ENCODE peak calls at places on chromosomes 11 and 22, in four cellular contexts. Z is GM12865, J is epithelial cell of esophagus, Q is neural crest cell. M is an unnamed sample.

GRCh38 chr22:30968015-30968923 is at the start of gene MORC2:
- DNase-seq in Z (peak; percentile 77), J (no peak), Q (no peak), M (no peak)

GRCh38 chr11:36452987-36453386 is 57.1 kb downstream of the TRAF6 start:
- DNase-seq in Z (no peak), J (no peak), Q (no peak), M (no peak)

GRCh38 chr11:43578346-43579170 is 102.0 kb upstream of the HSD17B12 start:
- DNase-seq in Z (no peak), J (peak; percentile 77), Q (no peak), M (no peak)

GRCh38 chr11:3056296-3057068 is 741 bp downstream of the CARS1 start:
- DNase-seq in Z (peak; percentile 30), J (no peak), Q (no peak), M (no peak)

GRCh38 chr22:49199224-49199623 is 628.4 kb downstream of the BRD1 start:
- DNase-seq in Z (no peak), J (no peak), Q (no peak), M (no peak)

GRCh38 chr11:32172771-32173170 is 81.9 kb downstream of the RCN1 start:
- DNase-seq in Z (no peak), J (peak; percentile 24), Q (no peak), M (no peak)

GRCh38 chr11:64868904-64869570 is 9.4 kb downstream of the EHD1 start:
- DNase-seq in Z (peak; percentile 74), J (peak; percentile 91), Q (no peak), M (no peak)

GRCh38 chr22:20810645-20811044 is 36.7 kb downstream of the SERPIND1 start:
- DNase-seq in Z (no peak), J (no peak), Q (no peak), M (no peak)

GRCh38 chr22:47918936-47919505 is 1156.6 kb downstream of the TBC1D22A start:
- DNase-seq in Z (no peak), J (no peak), Q (no peak), M (no peak)

GRCh38 chr22:31490496-31490925 is 869 bp upstream of the EIF4ENIF1 start:
- DNase-seq in Z (peak; percentile 97), J (peak; percentile 66), Q (peak; percentile 1), M (peak; percentile 93)

GRCh38 chr11:36157151-36157519 is 132.1 kb downstream of the COMMD9 start:
- DNase-seq in Z (no peak), J (no peak), Q (no peak), M (no peak)

GRCh38 chr11:113730887-113731726 is 25.0 kb upstream of the TMPRSS5 start:
- DNase-seq in Z (peak; percentile 21), J (peak; percentile 70), Q (peak; percentile 19), M (no peak)

GRCh38 chr11:69297225-69297925 is 3.4 kb downstream of the MYEOV start:
- DNase-seq in Z (peak; percentile 97), J (peak; percentile 96), Q (peak; percentile 51), M (peak; percentile 97)

GRCh38 chr11:119011476-119011875 is 6.7 kb downstream of the RPS25 start:
- DNase-seq in Z (no peak), J (no peak), Q (no peak), M (no peak)

GRCh38 chr22:37544955-37545702 is 15.2 kb upstream of the CDC42EP1 start:
- DNase-seq in Z (peak; percentile 46), J (peak; percentile 90), Q (peak; percentile 65), M (peak; percentile 76)

GRCh38 chr22:47495102-47495501 is 732.7 kb downstream of the TBC1D22A start:
- DNase-seq in Z (no peak), J (no peak), Q (no peak), M (no peak)

GRCh38 chr11:6258571-6258998 is 1.1 kb upstream of the CCKBR start:
- DNase-seq in Z (no peak), J (no peak), Q (no peak), M (no peak)

GRCh38 chr11:111283945-111284481 is 14.3 kb upstream of the POU2AF3 start:
- DNase-seq in Z (no peak), J (no peak), Q (no peak), M (no peak)

GRCh38 chr11:43515090-43515489 is 156.4 kb downstream of the TTC17 start:
- DNase-seq in Z (peak; percentile 16), J (no peak), Q (peak; percentile 25), M (no peak)

GRCh38 chr22:47251911-47252310 is 489.5 kb downstream of the TBC1D22A start:
- DNase-seq in Z (no peak), J (no peak), Q (no peak), M (no peak)

GRCh38 chr11:102050927-102051575 is 3.8 kb downstream of the CFAP300 start:
- DNase-seq in Z (no peak), J (no peak), Q (no peak), M (no peak)

GRCh38 chr11:235998-236773 is at the start of gene SIRT3:
- DNase-seq in Z (peak; percentile 94), J (peak; percentile 89), Q (peak; percentile 64), M (peak; percentile 87)

GRCh38 chr11:130155106-130155505 is 4.5 kb upstream of the ST14 start:
- DNase-seq in Z (no peak), J (no peak), Q (no peak), M (no peak)

GRCh38 chr11:123580557-123581275 is 73.7 kb downstream of the SCN3B start:
- DNase-seq in Z (peak; percentile 77), J (peak; percentile 80), Q (peak; percentile 61), M (peak; percentile 58)

GRCh38 chr11:121489823-121490222 is 37.1 kb upstream of the SORL1-AS1 start:
- DNase-seq in Z (no peak), J (peak; percentile 73), Q (no peak), M (no peak)

GRCh38 chr11:131875611-131876010 is 505.2 kb downstream of the NTM start:
- DNase-seq in Z (no peak), J (no peak), Q (no peak), M (no peak)

GRCh38 chr11:77506857-77507256 is 33.0 kb upstream of the PAK1 start:
- DNase-seq in Z (no peak), J (peak; percentile 85), Q (no peak), M (no peak)

GRCh38 chr11:42526366-42526765 is 785.4 kb upstream of the API5 start:
- DNase-seq in Z (no peak), J (no peak), Q (no peak), M (no peak)

GRCh38 chr11:10390375-10390774 is 64.7 kb upstream of the AMPD3 start:
- DNase-seq in Z (no peak), J (no peak), Q (no peak), M (no peak)

GRCh38 chr11:81071641-81072040 is 1630.8 kb upstream of the TENM4 start:
- DNase-seq in Z (no peak), J (peak; percentile 81), Q (no peak), M (no peak)

GRCh38 chr11:66934971-66935779 is 23.0 kb downstream of the PC start:
- DNase-seq in Z (no peak), J (peak; percentile 9), Q (no peak), M (no peak)

GRCh38 chr11:69999721-70000120 is 78.4 kb upstream of the ANO1 start:
- DNase-seq in Z (no peak), J (peak; percentile 35), Q (no peak), M (no peak)

GRCh38 chr22:43853328-43853931 is 8.9 kb downstream of the SULT4A1 start:
- DNase-seq in Z (no peak), J (no peak), Q (no peak), M (peak; percentile 29)

GRCh38 chr11:11843233-11843632 is 1.5 kb downstream of the USP47 start:
- DNase-seq in Z (peak; percentile 36), J (peak; percentile 96), Q (no peak), M (no peak)

GRCh38 chr11:48019230-48019584 is 38.8 kb downstream of the PTPRJ start:
- DNase-seq in Z (no peak), J (no peak), Q (no peak), M (no peak)

GRCh38 chr11:118911880-118912741 is 13.6 kb downstream of the BCL9L start:
- DNase-seq in Z (peak; percentile 49), J (peak; percentile 100), Q (no peak), M (peak; percentile 83)

DNA sequence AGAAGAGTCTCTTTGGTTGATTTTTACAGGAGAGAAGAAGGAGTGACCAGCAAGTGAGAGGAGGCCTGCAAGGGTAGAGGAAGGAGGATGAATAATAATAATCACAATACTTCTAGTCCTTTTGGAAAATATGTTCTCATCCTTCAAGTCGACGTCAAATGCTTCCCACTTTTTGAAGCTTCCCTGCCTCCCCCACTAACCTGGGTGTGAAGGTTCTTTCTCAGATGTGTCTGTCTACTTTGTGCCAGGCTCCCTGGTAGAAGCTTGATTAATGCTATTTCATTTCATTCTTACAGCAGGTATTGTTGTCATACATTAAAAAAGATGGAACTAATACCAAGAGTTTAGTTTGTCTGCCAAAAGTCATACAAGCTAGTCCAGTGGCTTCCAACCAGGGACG is 17.1 kb downstream of the TENM4 start:
- DNase-seq in Z (no peak), J (no peak), Q (no peak), M (no peak)
- TF ChIP-seq CTCF in Z (no peak), J (no peak), Q (no peak), M (no peak)

GRCh38 chr11:59755701-59756495 is 722 bp downstream of the STX3 start:
- DNase-seq in Z (no peak), J (peak; percentile 83), Q (peak; percentile 26), M (peak; percentile 86)
- TF ChIP-seq CTCF in Z (no peak), J (no peak), Q (no peak), M (no peak)

GRCh38 chr22:24230911-24231656 is 13.8 kb downstream of the GGT5 start:
- DNase-seq in Z (peak; percentile 52), J (no peak), Q (peak; percentile 52), M (peak; percentile 60)
- TF ChIP-seq CTCF in Z (peak; percentile 63), J (peak; percentile 28), Q (peak; percentile 53), M (peak; percentile 84)

GRCh38 chr11:20093775-20094174 is 66.5 kb downstream of the DBX1 start:
- DNase-seq in Z (no peak), J (no peak), Q (no peak), M (no peak)
- TF ChIP-seq CTCF in Z (no peak), J (no peak), Q (no peak), M (no peak)

GRCh38 chr22:29816128-29816527 is 21.9 kb downstream of the ASCC2 start:
- DNase-seq in Z (no peak), J (peak; percentile 51), Q (no peak), M (no peak)

GRCh38 chr22:29816980-29817379 is 21.1 kb downstream of the ASCC2 start:
- DNase-seq in Z (no peak), J (peak; percentile 52), Q (no peak), M (no peak)

GRCh38 chr22:29816539-29816938 is 21.5 kb downstream of the ASCC2 start:
- DNase-seq in Z (no peak), J (no peak), Q (no peak), M (no peak)

GRCh38 chr22:29814003-29814402 is 24.1 kb downstream of the ASCC2 start:
- DNase-seq in Z (no peak), J (peak; percentile 60), Q (no peak), M (no peak)

GRCh38 chr22:29815580-29815979 is 22.5 kb downstream of the ASCC2 start:
- DNase-seq in Z (no peak), J (no peak), Q (no peak), M (no peak)
- TF ChIP-seq CTCF in Z (no peak), J (no peak), Q (no peak), M (no peak)